ENCODE peak calls at places on chromosomes 5 and 9, in nine cellular contexts. V, O, Y, I, Z, B, M, N and P are unnamed samples.

GRCh38 chr5:180306796-180307195 is 14.9 kb upstream of the MAPK9 start:
- DNase-seq in V (no peak), O (no peak), Y (no peak), I (no peak), Z (no peak), B (no peak), M (no peak), N (no peak), P (no peak)

GRCh38 chr9:9257999-9258398 is 1354.8 kb downstream of the PTPRD start:
- DNase-seq in V (no peak), O (no peak), Y (no peak), I (no peak), Z (no peak), B (no peak), M (no peak), N (no peak), P (no peak)

GRCh38 chr5:151589878-151590570 is 1.1 kb downstream of the FAT2 start:
- DNase-seq in V (no peak), O (no peak), Y (no peak), I (peak), Z (no peak), B (no peak), M (no peak), N (no peak), P (no peak)

GRCh38 chr9:109181284-109181683 is 14.2 kb upstream of the FRRS1L start:
- DNase-seq in V (no peak), O (no peak), Y (no peak), I (peak), Z (no peak), B (peak), M (peak), N (no peak), P (no peak)

GRCh38 chr9:23677446-23677845 is 148.6 kb downstream of the ELAVL2 start:
- DNase-seq in V (no peak), O (no peak), Y (no peak), I (no peak), Z (no peak), B (no peak), M (no peak), N (no peak), P (no peak)

GRCh38 chr5:98734646-98735045 is 38.8 kb upstream of the RGMB start:
- DNase-seq in V (no peak), O (no peak), Y (no peak), I (no peak), Z (no peak), B (no peak), M (no peak), N (no peak), P (no peak)

GRCh38 chr5:33260098-33260497 is 180.7 kb upstream of the TARS1 start:
- DNase-seq in V (no peak), O (no peak), Y (no peak), I (peak), Z (no peak), B (no peak), M (no peak), N (no peak), P (no peak)

GRCh38 chr9:108156270-108156998 is 666.9 kb upstream of the KLF4 start:
- DNase-seq in V (no peak), O (no peak), Y (no peak), I (peak), Z (no peak), B (no peak), M (no peak), N (peak), P (no peak)

GRCh38 chr9:113250807-113251206 is 24.6 kb downstream of the CDC26 start:
- DNase-seq in V (no peak), O (no peak), Y (no peak), I (no peak), Z (no peak), B (no peak), M (no peak), N (no peak), P (no peak)

GRCh38 chr9:2228132-2228531 is 213.0 kb downstream of the SMARCA2 start:
- DNase-seq in V (no peak), O (no peak), Y (peak), I (peak), Z (peak), B (no peak), M (no peak), N (peak), P (no peak)

GRCh38 chr5:95840969-95841368 is 18.4 kb upstream of the GLRX start:
- DNase-seq in V (no peak), O (no peak), Y (no peak), I (no peak), Z (no peak), B (no peak), M (peak), N (peak), P (no peak)

GRCh38 chr9:134488901-134489280 is 152.7 kb upstream of the COL5A1 start:
- DNase-seq in V (no peak), O (no peak), Y (no peak), I (no peak), Z (no peak), B (no peak), M (peak), N (no peak), P (no peak)

GRCh38 chr5:169299651-169300467 is 1.1 kb downstream of the SLIT3 start:
- DNase-seq in V (no peak), O (peak), Y (peak), I (no peak), Z (no peak), B (no peak), M (peak), N (no peak), P (no peak)

GRCh38 chr5:82405166-82405565 is 127.0 kb upstream of the RPS23 start:
- DNase-seq in V (no peak), O (peak), Y (no peak), I (peak), Z (peak), B (no peak), M (no peak), N (no peak), P (no peak)

GRCh38 chr5:40554794-40555193 is 124.9 kb upstream of the PTGER4 start:
- DNase-seq in V (peak), O (no peak), Y (no peak), I (no peak), Z (no peak), B (no peak), M (no peak), N (no peak), P (no peak)

GRCh38 chr5:140044041-140044440 is 942 bp upstream of the NRG2 start:
- DNase-seq in V (no peak), O (no peak), Y (no peak), I (peak), Z (no peak), B (no peak), M (no peak), N (no peak), P (no peak)

GRCh38 chr5:17327048-17327447 is 109.6 kb downstream of the BASP1 start:
- DNase-seq in V (no peak), O (no peak), Y (no peak), I (no peak), Z (no peak), B (no peak), M (no peak), N (no peak), P (no peak)

GRCh38 chr9:103183569-103184191 is 188.5 kb downstream of the CYLC2 start:
- DNase-seq in V (no peak), O (no peak), Y (no peak), I (no peak), Z (no peak), B (no peak), M (no peak), N (no peak), P (no peak)

GRCh38 chr5:137616046-137616445 is 116.9 kb upstream of the SPOCK1 start:
- DNase-seq in V (no peak), O (no peak), Y (no peak), I (no peak), Z (no peak), B (no peak), M (peak), N (no peak), P (no peak)

GRCh38 chr9:132823370-132824144 is 54.5 kb downstream of the AK8 start:
- DNase-seq in V (no peak), O (no peak), Y (no peak), I (no peak), Z (no peak), B (no peak), M (no peak), N (no peak), P (no peak)

GRCh38 chr9:113376634-113377531 is at the start of gene HDHD3:
- DNase-seq in V (peak), O (peak), Y (peak), I (peak), Z (peak), B (peak), M (peak), N (peak), P (peak)

GRCh38 chr9:137270929-137271695 is 6.4 kb upstream of the TOR4A start:
- DNase-seq in V (no peak), O (no peak), Y (no peak), I (no peak), Z (no peak), B (no peak), M (no peak), N (no peak), P (peak)

GRCh38 chr5:88665750-88666215 is 217.2 kb downstream of the MEF2C start:
- DNase-seq in V (no peak), O (no peak), Y (no peak), I (peak), Z (no peak), B (no peak), M (no peak), N (no peak), P (no peak)